ENCODE peak calls at places on chromosome 1, in five cellular contexts. One of them, this sample, is unnamed.

GRCh38 chr1:39484564-39484963 is 6.9 kb upstream of the BMP8A start:
- DNase-seq in DMS153: no peak
- DNase-seq in RPMI7951: no peak
- DNase-seq in HEK293T: no peak
- DNase-seq in BE2C: no peak
- DNase-seq in this sample: no peak

GRCh38 chr1:226680653-226681052 is 58.4 kb downstream of the ITPKB start:
- DNase-seq in DMS153: no peak
- DNase-seq in RPMI7951: no peak
- DNase-seq in HEK293T: no peak
- DNase-seq in BE2C: no peak
- DNase-seq in this sample: no peak

GRCh38 chr1:203528098-203528497 is 34.1 kb downstream of the OPTC start:
- DNase-seq in DMS153: no peak
- DNase-seq in RPMI7951: no peak
- DNase-seq in HEK293T: no peak
- DNase-seq in BE2C: no peak
- DNase-seq in this sample: no peak

GRCh38 chr1:41678141-41678878 is 193.8 kb upstream of the EDN2 start:
- DNase-seq in DMS153: no peak
- DNase-seq in RPMI7951: peak
- DNase-seq in HEK293T: no peak
- DNase-seq in BE2C: no peak
- DNase-seq in this sample: peak

GRCh38 chr1:213988639-213989070 is 882 bp downstream of the PROX1 start:
- DNase-seq in DMS153: peak
- DNase-seq in RPMI7951: no peak
- DNase-seq in HEK293T: no peak
- DNase-seq in BE2C: no peak
- DNase-seq in this sample: no peak

GRCh38 chr1:203046984-203047630 is 20.8 kb downstream of the PPFIA4 start:
- DNase-seq in DMS153: no peak
- DNase-seq in RPMI7951: peak
- DNase-seq in HEK293T: no peak
- DNase-seq in BE2C: no peak
- DNase-seq in this sample: no peak

GRCh38 chr1:241156231-241156965 is 200.6 kb downstream of the RGS7 start:
- DNase-seq in DMS153: peak
- DNase-seq in RPMI7951: peak
- DNase-seq in HEK293T: no peak
- DNase-seq in BE2C: no peak
- DNase-seq in this sample: no peak

GRCh38 chr1:210586785-210587184 is 258.1 kb downstream of the HHAT start:
- DNase-seq in DMS153: peak
- DNase-seq in RPMI7951: no peak
- DNase-seq in HEK293T: no peak
- DNase-seq in BE2C: no peak
- DNase-seq in this sample: no peak

GRCh38 chr1:218339267-218339831 is 5.8 kb upstream of the TGFB2 start:
- DNase-seq in DMS153: no peak
- DNase-seq in RPMI7951: peak
- DNase-seq in HEK293T: no peak
- DNase-seq in BE2C: no peak
- DNase-seq in this sample: no peak

GRCh38 chr1:245822997-245823396 is 668.2 kb downstream of the KIF26B start:
- DNase-seq in DMS153: no peak
- DNase-seq in RPMI7951: peak
- DNase-seq in HEK293T: no peak
- DNase-seq in BE2C: no peak
- DNase-seq in this sample: no peak

GRCh38 chr1:2526824-2527552 is 592 bp upstream of the PANK4 start:
- DNase-seq in DMS153: no peak
- DNase-seq in RPMI7951: peak
- DNase-seq in HEK293T: no peak
- DNase-seq in BE2C: peak
- DNase-seq in this sample: peak

This sample was measured in left ventricle myocardium inferior.